ENCODE peak calls at places on chromosomes 1 and 21, in four cellular contexts. D is IMR-90, N is H9, H is H1. Y is an unnamed sample.

GRCh38 chr1:205481629-205482071 is 22.8 kb upstream of the CDK18 start:
- DNase-seq in N (no peak), H (no peak), D (no peak), Y (no peak)

GRCh38 chr21:26782754-26783153 is 62.5 kb downstream of the ADAMTS1 start:
- DNase-seq in H (no peak), N (no peak), D (no peak), Y (no peak)

GRCh38 chr1:197787623-197788536 is 12.6 kb upstream of the DENND1B start:
- DNase-seq in H (no peak), N (no peak), D (no peak), Y (no peak)

GRCh38 chr1:246708166-246708565 is 16.0 kb upstream of the SCCPDH start:
- DNase-seq in D (no peak), N (no peak), H (no peak), Y (no peak)

GRCh38 chr21:25845729-25846256 is 111.0 kb downstream of the GABPA start:
- DNase-seq in H (no peak), N (no peak), D (peak; percentile 14), Y (no peak)

GRCh38 chr21:42009018-42009830 is 936 bp downstream of the ZBTB21 start:
- DNase-seq in D (peak; percentile 81), H (peak; percentile 67), N (peak; percentile 46), Y (peak; percentile 69)

GRCh38 chr1:220750126-220750525 is 2.0 kb downstream of the MTARC2 start:
- DNase-seq in D (no peak), N (no peak), H (no peak), Y (no peak)

GRCh38 chr21:14356771-14357170 is 26.2 kb downstream of the HSPA13 start:
- DNase-seq in N (no peak), D (no peak), H (no peak), Y (no peak)

GRCh38 chr1:192445849-192446489 is 129.2 kb downstream of the RGS21 start:
- DNase-seq in H (peak; percentile 67), N (no peak), D (peak; percentile 60), Y (peak; percentile 22)

GRCh38 chr21:21063828-21064227 is 65.6 kb downstream of the NCAM2 start:
- DNase-seq in H (no peak), N (no peak), D (no peak), Y (no peak)

GRCh38 chr1:87325982-87326738 is 2.5 kb upstream of the LMO4 start:
- DNase-seq in H (peak; percentile 55), N (peak; percentile 40), D (peak; percentile 49), Y (peak; percentile 62)

GRCh38 chr21:44579833-44580144 is 615 bp downstream of the KRTAP10-5 start:
- DNase-seq in H (peak; percentile 45), N (peak; percentile 23), D (no peak), Y (no peak)

GRCh38 chr1:181430015-181430657 is 53.2 kb upstream of the CACNA1E start:
- DNase-seq in H (no peak), N (no peak), D (no peak), Y (no peak)

GRCh38 chr1:50993645-50994044 is 23.6 kb downstream of the CDKN2C start:
- DNase-seq in D (no peak), H (no peak), N (no peak), Y (no peak)

GRCh38 chr1:232793944-232794343 is 11.3 kb upstream of the MAP10 start:
- DNase-seq in D (peak; percentile 74), N (no peak), H (no peak), Y (no peak)

GRCh38 chr1:229913491-229913890 is 153.5 kb upstream of the GALNT2 start:
- DNase-seq in D (no peak), H (no peak), N (no peak), Y (no peak)

GRCh38 chr21:42356036-42356435 is 5.2 kb upstream of the TFF2 start:
- DNase-seq in H (no peak), N (no peak), D (no peak), Y (no peak)

GRCh38 chr1:228377664-228378452 is 28.8 kb downstream of the TRIM11 start:
- DNase-seq in N (no peak), H (peak; percentile 68), D (no peak), Y (no peak)

GRCh38 chr1:110787328-110788071 is 85.4 kb upstream of the CD53 start:
- DNase-seq in N (no peak), D (no peak), H (no peak), Y (no peak)

GRCh38 chr1:59384443-59384842 is 87.5 kb downstream of the FGGY start:
- DNase-seq in D (no peak), N (no peak), H (no peak), Y (peak; percentile 21)

GRCh38 chr1:224541901-224542610 is 74.1 kb upstream of the CNIH3 start:
- DNase-seq in H (no peak), N (no peak), D (no peak), Y (no peak)

GRCh38 chr21:26437326-26438009 is 135.6 kb downstream of the CYYR1 start:
- DNase-seq in N (peak; percentile 32), D (no peak), H (peak; percentile 46), Y (no peak)

GRCh38 chr1:1032428-1032827 is 12.5 kb downstream of the AGRN start:
- DNase-seq in N (peak; percentile 70), H (no peak), D (no peak), Y (peak; percentile 40)

DNA sequence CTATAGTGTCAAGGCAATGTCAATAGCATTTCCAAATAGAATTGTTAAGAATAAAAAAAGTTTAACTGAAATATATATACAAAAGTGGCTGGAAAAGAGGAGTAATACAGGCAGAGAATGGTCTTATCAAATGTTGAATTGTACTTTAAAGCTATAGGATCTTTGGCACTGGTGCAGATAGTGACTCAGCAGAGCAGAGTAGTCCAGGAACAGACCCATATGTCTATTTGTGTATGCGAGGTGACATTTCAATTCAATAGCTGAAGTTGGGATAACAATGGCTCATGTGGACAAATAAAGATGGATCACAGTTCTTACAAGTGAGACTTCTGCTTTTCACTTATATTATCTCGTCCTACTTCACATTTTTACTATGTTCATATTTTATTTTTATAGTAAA is 543.0 kb upstream of the B3GALT2 start:
- DNase-seq in N (no peak), H (no peak), D (peak; percentile 65), Y (no peak)
- H2AK5ac ChIP-seq in N (no peak overlapping the region), H (no peak overlapping the region), D (no peak overlapping the region), Y (no peak overlapping the region)

GRCh38 chr1:209413062-209413461 is 170.5 kb upstream of the CAMK1G start:
- DNase-seq in H (no peak), N (no peak), D (no peak), Y (no peak)
- H4K5ac ChIP-seq in H (no peak overlapping the region), N (no peak overlapping the region), D (no peak overlapping the region), Y (no peak overlapping the region)

DNA sequence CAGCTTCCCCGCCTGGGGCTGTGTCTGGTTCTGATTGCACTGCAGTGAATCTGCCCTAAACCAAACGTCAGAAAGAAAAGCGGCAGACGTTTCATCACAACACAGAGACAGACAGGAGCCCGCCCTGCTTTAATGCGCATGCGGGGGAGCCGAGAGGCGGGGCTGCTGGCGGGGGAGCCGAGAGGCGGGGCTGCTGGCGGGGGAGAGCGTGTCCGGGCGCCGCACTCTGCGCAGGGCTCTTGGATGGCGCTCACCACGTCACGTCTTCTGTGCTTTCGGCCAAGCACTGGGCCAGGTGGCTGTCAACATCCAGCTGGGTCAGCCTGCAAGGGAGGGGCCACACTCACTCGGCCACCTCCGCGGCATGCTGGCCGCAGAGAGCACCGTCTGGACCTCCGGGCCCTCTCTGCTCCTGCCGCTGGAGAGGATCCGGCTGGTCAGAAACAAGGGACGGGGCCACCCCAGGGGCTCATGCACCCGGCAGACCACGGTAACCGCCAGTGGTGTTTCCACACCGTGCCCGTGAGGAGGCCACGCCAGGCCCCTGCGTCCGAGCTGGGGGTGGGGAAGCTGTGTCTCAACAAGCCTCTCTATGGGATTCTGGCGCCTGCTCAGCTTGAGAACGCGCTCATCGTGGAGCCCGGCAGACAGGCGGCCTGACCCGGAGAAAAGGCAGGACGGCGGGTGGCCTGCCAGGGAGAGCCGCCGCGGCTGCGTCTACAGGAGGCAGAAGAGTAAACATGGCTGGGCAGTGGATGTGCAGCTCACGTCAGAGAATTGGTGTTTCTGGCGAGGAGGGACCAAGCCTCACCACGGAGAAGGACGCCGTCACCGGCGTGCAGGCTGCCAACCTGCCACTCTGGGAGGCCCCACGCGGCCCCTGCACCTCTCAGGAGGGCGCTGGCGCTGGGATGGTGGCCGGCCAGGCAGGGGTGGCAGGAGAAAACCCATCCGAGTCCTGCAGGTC is 4.8 kb downstream of the FAAP20 start:
- DNase-seq in D (peak; percentile 96), H (peak; percentile 93), N (peak; percentile 96), Y (peak; percentile 94)
- H4K8ac ChIP-seq in D (peak overlapping the region; percentile 90), H (peak overlapping the region; percentile 81), N (no peak overlapping the region), Y (no peak overlapping the region)

GRCh38 chr1:151024540-151025146 is 11.7 kb upstream of the BNIPL start:
- DNase-seq in D (peak; percentile 62), N (peak; percentile 92), H (peak; percentile 94), Y (peak; percentile 95)
- H2AK5ac ChIP-seq in D (no peak overlapping the region), N (no peak overlapping the region), H (no peak overlapping the region), Y (no peak overlapping the region)

Y was measured in mesendoderm.